ENCODE peak calls at places on chromosomes 11 and 22, in six cellular contexts. One of them, this sample, is unnamed.

GRCh38 chr11:60756307-60757032 is at the start of gene MS4A15:
- DNase-seq in suprapubic skin: no peak
- DNase-seq in A549: peak
- DNase-seq in stomach: no peak
- DNase-seq in ovary: no peak
- DNase-seq in SK-N-SH: peak
- DNase-seq in this sample: no peak

GRCh38 chr11:65419460-65419772 is 3.2 kb upstream of the NEAT1 start:
- DNase-seq in suprapubic skin: peak
- DNase-seq in A549: no peak
- DNase-seq in ovary: peak
- DNase-seq in stomach: no peak
- DNase-seq in SK-N-SH: no peak
- DNase-seq in this sample: peak

GRCh38 chr11:70883973-70884688 is 368.2 kb downstream of the SHANK2 start:
- DNase-seq in suprapubic skin: no peak
- DNase-seq in ovary: no peak
- DNase-seq in A549: no peak
- DNase-seq in stomach: no peak
- DNase-seq in SK-N-SH: no peak
- DNase-seq in this sample: no peak

GRCh38 chr11:13448876-13449275 is 14.1 kb downstream of the BTBD10 start:
- DNase-seq in A549: no peak
- DNase-seq in ovary: peak
- DNase-seq in stomach: no peak
- DNase-seq in suprapubic skin: no peak
- DNase-seq in SK-N-SH: no peak
- DNase-seq in this sample: peak

GRCh38 chr11:44389963-44390605 is 80.1 kb upstream of the ALX4 start:
- DNase-seq in SK-N-SH: no peak
- DNase-seq in A549: no peak
- DNase-seq in suprapubic skin: no peak
- DNase-seq in ovary: no peak
- DNase-seq in stomach: no peak
- DNase-seq in this sample: no peak

GRCh38 chr22:19972652-19973550 is 31.3 kb upstream of the TXNRD2 start:
- DNase-seq in A549: no peak
- DNase-seq in ovary: no peak
- DNase-seq in SK-N-SH: no peak
- DNase-seq in suprapubic skin: no peak
- DNase-seq in stomach: no peak
- DNase-seq in this sample: no peak

GRCh38 chr11:72316984-72317383 is 73.0 kb upstream of the PHOX2A start:
- DNase-seq in ovary: no peak
- DNase-seq in suprapubic skin: no peak
- DNase-seq in SK-N-SH: no peak
- DNase-seq in A549: no peak
- DNase-seq in stomach: no peak
- DNase-seq in this sample: peak

GRCh38 chr11:121721961-121722360 is 269.2 kb upstream of the SORL1-AS1 start:
- DNase-seq in stomach: no peak
- DNase-seq in SK-N-SH: peak
- DNase-seq in suprapubic skin: no peak
- DNase-seq in A549: no peak
- DNase-seq in ovary: no peak
- DNase-seq in this sample: peak

GRCh38 chr11:69521461-69521860 is 40.0 kb downstream of the LINC01488 start:
- DNase-seq in ovary: no peak
- DNase-seq in A549: no peak
- DNase-seq in suprapubic skin: no peak
- DNase-seq in stomach: no peak
- DNase-seq in SK-N-SH: no peak
- DNase-seq in this sample: no peak

GRCh38 chr11:64790205-64791095 is 12.1 kb upstream of the SF1 start:
- DNase-seq in suprapubic skin: no peak
- DNase-seq in SK-N-SH: no peak
- DNase-seq in A549: no peak
- DNase-seq in stomach: no peak
- DNase-seq in ovary: peak
- DNase-seq in this sample: peak

GRCh38 chr11:14644396-14645246 is 1.0 kb downstream of the PDE3B start:
- DNase-seq in SK-N-SH: peak
- DNase-seq in stomach: peak
- DNase-seq in A549: peak
- DNase-seq in suprapubic skin: no peak
- DNase-seq in ovary: no peak
- DNase-seq in this sample: peak

GRCh38 chr11:59833602-59834001 is 11.7 kb downstream of the CBLIF start:
- DNase-seq in SK-N-SH: no peak
- DNase-seq in stomach: no peak
- DNase-seq in suprapubic skin: no peak
- DNase-seq in ovary: no peak
- DNase-seq in A549: no peak
- DNase-seq in this sample: no peak

GRCh38 chr11:76987203-76987602 is 47.0 kb upstream of the B3GNT6 start:
- DNase-seq in A549: no peak
- DNase-seq in suprapubic skin: no peak
- DNase-seq in ovary: no peak
- DNase-seq in SK-N-SH: no peak
- DNase-seq in stomach: no peak
- DNase-seq in this sample: no peak

GRCh38 chr22:17418890-17419324 is 49.6 kb downstream of the CECR2 start:
- DNase-seq in stomach: no peak
- DNase-seq in ovary: no peak
- DNase-seq in suprapubic skin: no peak
- DNase-seq in SK-N-SH: no peak
- DNase-seq in A549: no peak
- DNase-seq in this sample: no peak

GRCh38 chr11:121716060-121716459 is 263.3 kb upstream of the SORL1-AS1 start:
- DNase-seq in SK-N-SH: no peak
- DNase-seq in suprapubic skin: no peak
- DNase-seq in stomach: no peak
- DNase-seq in A549: no peak
- DNase-seq in ovary: no peak
- DNase-seq in this sample: no peak

GRCh38 chr11:86629070-86629706 is 43.2 kb downstream of the ME3 start:
- DNase-seq in suprapubic skin: no peak
- DNase-seq in ovary: peak
- DNase-seq in A549: no peak
- DNase-seq in SK-N-SH: no peak
- DNase-seq in stomach: no peak
- DNase-seq in this sample: no peak

GRCh38 chr11:46125284-46125683 is 4.0 kb upstream of the PHF21A start:
- DNase-seq in suprapubic skin: no peak
- DNase-seq in SK-N-SH: no peak
- DNase-seq in ovary: no peak
- DNase-seq in A549: no peak
- DNase-seq in stomach: no peak
- DNase-seq in this sample: no peak

GRCh38 chr11:57485217-57486007 is 25.1 kb downstream of the RTN4RL2 start:
- DNase-seq in SK-N-SH: no peak
- DNase-seq in suprapubic skin: no peak
- DNase-seq in A549: no peak
- DNase-seq in stomach: no peak
- DNase-seq in ovary: no peak
- DNase-seq in this sample: no peak

GRCh38 chr11:29913352-29913751 is 103.5 kb downstream of the KCNA4 start:
- DNase-seq in A549: no peak
- DNase-seq in ovary: no peak
- DNase-seq in stomach: no peak
- DNase-seq in SK-N-SH: no peak
- DNase-seq in suprapubic skin: no peak
- DNase-seq in this sample: no peak

GRCh38 chr11:75814369-75814685 is 683 bp upstream of the UVRAG start:
- DNase-seq in ovary: no peak
- DNase-seq in SK-N-SH: no peak
- DNase-seq in stomach: no peak
- DNase-seq in A549: no peak
- DNase-seq in suprapubic skin: no peak
- DNase-seq in this sample: no peak

GRCh38 chr11:112467721-112468120 is 207.1 kb upstream of the PLET1 start:
- DNase-seq in A549: no peak
- DNase-seq in ovary: no peak
- DNase-seq in stomach: no peak
- DNase-seq in suprapubic skin: no peak
- DNase-seq in SK-N-SH: no peak
- DNase-seq in this sample: no peak

GRCh38 chr11:32893091-32893946 is 708 bp downstream of the QSER1 start:
- DNase-seq in ovary: peak
- DNase-seq in SK-N-SH: peak
- DNase-seq in stomach: peak
- DNase-seq in A549: peak
- DNase-seq in suprapubic skin: peak
- DNase-seq in this sample: peak

GRCh38 chr22:38783095-38783710 is 10.7 kb downstream of the DNAL4 start:
- DNase-seq in A549: no peak
- DNase-seq in suprapubic skin: no peak
- DNase-seq in ovary: no peak
- DNase-seq in SK-N-SH: no peak
- DNase-seq in stomach: no peak
- DNase-seq in this sample: no peak

GRCh38 chr11:9790703-9791102 is 126.8 kb downstream of the SWAP70 start:
- DNase-seq in stomach: no peak
- DNase-seq in SK-N-SH: peak
- DNase-seq in suprapubic skin: no peak
- DNase-seq in A549: no peak
- DNase-seq in ovary: no peak
- DNase-seq in this sample: no peak

GRCh38 chr22:24108073-24108472 is 73.2 kb upstream of the SUSD2 start:
- DNase-seq in SK-N-SH: no peak
- DNase-seq in suprapubic skin: no peak
- DNase-seq in stomach: no peak
- DNase-seq in A549: no peak
- DNase-seq in ovary: no peak
- DNase-seq in this sample: no peak

GRCh38 chr22:26428515-26429457 is at the start of gene ASPHD2:
- DNase-seq in SK-N-SH: peak
- DNase-seq in suprapubic skin: peak
- DNase-seq in A549: peak
- DNase-seq in ovary: peak
- DNase-seq in stomach: peak
- DNase-seq in this sample: peak
- TF ChIP-seq EP300 in SK-N-SH: no peak
- TF ChIP-seq EP300 in suprapubic skin: no peak
- TF ChIP-seq EP300 in A549: no peak
- TF ChIP-seq EP300 in ovary: no peak
- TF ChIP-seq EP300 in stomach: no peak
- TF ChIP-seq EP300 in this sample: no peak

DNA sequence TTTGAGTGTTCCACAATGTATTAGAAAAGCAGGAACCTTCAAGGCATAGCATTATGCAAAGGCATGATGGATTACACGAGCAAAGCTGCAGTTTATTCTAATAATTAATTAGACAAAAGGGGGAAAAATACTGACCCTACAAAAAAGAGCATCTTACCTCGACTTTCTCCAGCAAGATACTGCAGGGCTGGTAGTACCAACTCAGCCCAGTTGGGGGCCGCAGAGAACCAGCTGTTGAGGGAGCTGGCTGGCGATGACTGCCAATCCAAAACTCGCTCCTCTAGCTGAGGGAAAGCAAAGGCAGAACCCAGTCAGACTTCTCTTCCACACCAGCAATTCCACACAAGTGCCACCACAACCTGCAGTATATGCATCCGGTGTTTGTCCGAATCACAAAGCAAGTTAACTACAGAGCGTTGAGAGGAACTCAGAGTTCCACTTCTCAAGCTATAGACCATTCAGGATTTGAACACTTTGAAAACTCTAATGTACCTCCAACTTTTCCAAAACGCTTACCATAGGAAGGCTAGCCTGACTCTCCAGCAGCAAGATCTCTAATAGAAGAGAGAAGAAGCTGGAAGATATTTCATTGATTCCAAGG is 13.7 kb downstream of the NFRKB start:
- DNase-seq in stomach: peak
- DNase-seq in SK-N-SH: peak
- DNase-seq in ovary: no peak
- DNase-seq in A549: peak
- DNase-seq in suprapubic skin: no peak
- DNase-seq in this sample: no peak
- TF ChIP-seq CTCF in stomach: peak
- TF ChIP-seq CTCF in SK-N-SH: peak
- TF ChIP-seq CTCF in ovary: no peak
- TF ChIP-seq CTCF in A549: peak
- TF ChIP-seq CTCF in suprapubic skin: peak
- TF ChIP-seq CTCF in this sample: no peak

GRCh38 chr11:92550411-92550810 is 325.8 kb downstream of the FAT3 start:
- DNase-seq in SK-N-SH: no peak
- DNase-seq in ovary: no peak
- DNase-seq in stomach: peak
- DNase-seq in suprapubic skin: no peak
- DNase-seq in A549: no peak
- DNase-seq in this sample: no peak

GRCh38 chr11:92540113-92540512 is 315.5 kb downstream of the FAT3 start:
- DNase-seq in SK-N-SH: no peak
- DNase-seq in stomach: no peak
- DNase-seq in suprapubic skin: no peak
- DNase-seq in A549: no peak
- DNase-seq in ovary: no peak
- DNase-seq in this sample: no peak

GRCh38 chr11:92550871-92551270 is 326.3 kb downstream of the FAT3 start:
- DNase-seq in SK-N-SH: no peak
- DNase-seq in stomach: no peak
- DNase-seq in suprapubic skin: no peak
- DNase-seq in ovary: no peak
- DNase-seq in A549: no peak
- DNase-seq in this sample: no peak

DNA sequence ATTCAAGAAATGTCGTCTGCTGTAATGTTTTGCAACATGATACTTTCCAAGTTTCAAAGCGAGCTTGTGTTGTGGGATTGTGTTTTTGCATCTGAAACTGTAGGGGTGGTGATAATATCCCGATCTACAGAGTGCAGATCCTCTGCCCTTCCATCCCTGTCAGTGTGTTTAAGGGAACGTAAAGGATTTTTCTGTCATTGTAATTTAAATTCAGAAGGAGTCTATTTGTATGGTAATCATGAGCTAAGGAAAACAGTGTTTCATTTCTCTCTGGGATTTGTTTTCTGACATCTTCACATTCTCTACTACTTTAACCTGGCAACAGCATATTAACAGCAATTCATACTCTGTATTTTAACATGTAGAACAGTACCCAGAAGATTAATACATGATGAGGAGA is 321.5 kb downstream of the FAT3 start:
- DNase-seq in SK-N-SH: no peak
- DNase-seq in stomach: no peak
- DNase-seq in A549: no peak
- DNase-seq in ovary: no peak
- DNase-seq in suprapubic skin: no peak
- DNase-seq in this sample: no peak
- TF ChIP-seq EP300 in SK-N-SH: no peak
- TF ChIP-seq EP300 in stomach: no peak
- TF ChIP-seq EP300 in A549: no peak
- TF ChIP-seq EP300 in ovary: no peak
- TF ChIP-seq EP300 in suprapubic skin: no peak
- TF ChIP-seq EP300 in this sample: no peak

DNA sequence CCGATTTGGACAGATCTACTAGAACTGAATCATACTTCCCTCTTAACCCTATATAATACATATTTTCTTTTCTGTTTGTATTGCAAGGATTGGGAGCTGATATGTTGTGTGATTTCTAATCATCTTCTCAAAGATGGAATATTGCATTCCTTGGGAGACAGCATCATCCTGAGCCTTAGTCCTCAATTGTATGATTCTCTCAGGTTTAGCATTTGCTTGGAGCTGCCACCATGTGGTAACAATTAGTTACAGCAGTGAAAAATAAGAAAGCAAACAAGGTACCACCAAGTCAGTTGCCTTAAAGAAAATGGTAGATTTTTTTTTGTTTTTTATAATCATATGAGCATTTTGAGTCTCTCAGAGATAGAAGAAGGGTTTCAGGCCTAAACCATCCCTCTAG is 11.9 kb downstream of the SNX19 start:
- DNase-seq in SK-N-SH: peak
- DNase-seq in suprapubic skin: no peak
- DNase-seq in ovary: no peak
- DNase-seq in stomach: no peak
- DNase-seq in A549: no peak
- DNase-seq in this sample: no peak
- TF ChIP-seq CTCF in SK-N-SH: peak
- TF ChIP-seq CTCF in suprapubic skin: no peak
- TF ChIP-seq CTCF in ovary: no peak
- TF ChIP-seq CTCF in stomach: peak
- TF ChIP-seq CTCF in A549: peak
- TF ChIP-seq CTCF in this sample: peak